ENCODE peak calls at places on chromosomes 11 and 22, in six cellular contexts. Q is upper lobe of right lung, S is fibroblast of pulmonary artery, X is tibial nerve, G is activated B cell treated with CpG ODN at 0.5 μM for 24 hours, T is foreskin fibroblast. R is an unnamed sample.

GRCh38 chr22:47458348-47458747 is 695.9 kb downstream of the TBC1D22A start:
- DNase-seq in G (no peak), T (no peak), X (no peak), S (no peak), Q (no peak), R (no peak)

GRCh38 chr22:19429950-19430889 is 1.3 kb downstream of the HIRA start:
- DNase-seq in X (no peak), G (no peak), T (peak; percentile 78), S (peak; percentile 71), Q (peak; percentile 68), R (no peak)

GRCh38 chr22:48539261-48539660 is 1288.4 kb downstream of the BRD1 start:
- DNase-seq in G (no peak), S (no peak), Q (no peak), X (no peak), T (no peak), R (no peak)

GRCh38 chr11:62705401-62705800 is 1.8 kb downstream of the BSCL2 start:
- DNase-seq in X (no peak), Q (peak; percentile 63), T (no peak), G (no peak), S (no peak), R (no peak)

GRCh38 chr11:48307760-48308386 is 1.9 kb downstream of the OR4S1 start:
- DNase-seq in X (peak; percentile 23), S (peak; percentile 59), T (peak; percentile 16), Q (no peak), G (no peak), R (no peak)

GRCh38 chr22:31103899-31104694 is 3.3 kb downstream of the SELENOM start:
- DNase-seq in S (no peak), T (no peak), G (no peak), Q (no peak), X (no peak), R (no peak)

GRCh38 chr11:30855383-30856006 is 269.3 kb upstream of the MPPED2 start:
- DNase-seq in G (no peak), S (peak; percentile 31), Q (no peak), T (peak; percentile 0), X (no peak), R (no peak)

GRCh38 chr11:34566736-34567135 is 53.1 kb upstream of the ELF5 start:
- DNase-seq in X (no peak), Q (no peak), S (no peak), G (no peak), T (no peak), R (no peak)

GRCh38 chr11:116712428-116712827 is 60.4 kb downstream of the BUD13 start:
- DNase-seq in T (no peak), S (no peak), Q (no peak), G (no peak), X (no peak), R (no peak)

GRCh38 chr11:105579111-105579510 is 30.8 kb upstream of the GRIA4 start:
- DNase-seq in T (peak; percentile 1), X (no peak), Q (no peak), S (no peak), G (no peak), R (no peak)

GRCh38 chr22:25689631-25690030 is 52.4 kb upstream of the MYO18B start:
- DNase-seq in G (no peak), T (no peak), Q (no peak), X (no peak), S (no peak), R (no peak)

GRCh38 chr11:71133946-71134345 is 118.4 kb downstream of the SHANK2 start:
- DNase-seq in S (no peak), G (no peak), X (no peak), Q (peak; percentile 33), T (no peak), R (no peak)

GRCh38 chr11:11786771-11787170 is 55.0 kb upstream of the USP47 start:
- DNase-seq in G (no peak), X (no peak), Q (no peak), T (peak; percentile 63), S (peak; percentile 49), R (no peak)

GRCh38 chr11:2186669-2187266 is 15.2 kb upstream of the TH start:
- DNase-seq in X (no peak), T (peak; percentile 49), Q (no peak), G (no peak), S (peak; percentile 22), R (no peak)

GRCh38 chr11:64226507-64227051 is 505 bp downstream of the NUDT22 start:
- DNase-seq in Q (peak; percentile 87), X (no peak), S (no peak), T (peak; percentile 40), G (peak; percentile 57), R (no peak)

GRCh38 chr11:57432714-57433163 is 5.8 kb upstream of the SLC43A3 start:
- DNase-seq in T (peak; percentile 92), Q (no peak), X (no peak), G (no peak), S (peak; percentile 86), R (no peak)

GRCh38 chr22:47161631-47162030 is 399.2 kb downstream of the TBC1D22A start:
- DNase-seq in T (peak; percentile 61), X (no peak), G (no peak), S (no peak), Q (peak; percentile 57), R (no peak)

GRCh38 chr11:15923169-15923568 is 433.2 kb downstream of the SOX6 start:
- DNase-seq in S (no peak), Q (no peak), G (no peak), T (no peak), X (no peak), R (no peak)

GRCh38 chr11:36213050-36213840 is 76.0 kb downstream of the COMMD9 start:
- DNase-seq in S (no peak), G (no peak), Q (no peak), X (no peak), T (no peak), R (no peak)

GRCh38 chr11:88016392-88017020 is 158.7 kb downstream of the RAB38 start:
- DNase-seq in S (peak; percentile 93), Q (no peak), G (no peak), T (peak; percentile 90), X (peak; percentile 58), R (peak; percentile 17)

GRCh38 chr11:109036011-109036410 is 371.1 kb downstream of the DDX10 start:
- DNase-seq in X (no peak), Q (no peak), T (no peak), S (no peak), G (no peak), R (no peak)

GRCh38 chr22:42780070-42780540 is 59.4 kb upstream of the A4GALT start:
- DNase-seq in G (no peak), Q (no peak), X (no peak), T (peak; percentile 95), S (peak; percentile 98), R (peak; percentile 46)

GRCh38 chr11:46991391-46991790 is 54.8 kb downstream of the CSTPP1 start:
- DNase-seq in S (no peak), T (no peak), Q (no peak), G (no peak), X (no peak), R (no peak)

GRCh38 chr11:96156379-96156722 is 186.6 kb downstream of the MAML2 start:
- DNase-seq in S (no peak), G (no peak), X (no peak), Q (no peak), T (no peak), R (no peak)

GRCh38 chr11:122717264-122717867 is 61.8 kb downstream of the UBASH3B start:
- DNase-seq in Q (no peak), S (no peak), T (no peak), X (no peak), G (peak; percentile 38), R (no peak)

GRCh38 chr11:44693654-44694119 is 33.1 kb upstream of the TSPAN18 start:
- DNase-seq in G (no peak), X (no peak), S (no peak), T (no peak), Q (no peak), R (no peak)

GRCh38 chr11:74322667-74323066 is 11.2 kb upstream of the P4HA3 start:
- DNase-seq in T (peak; percentile 14), G (no peak), X (peak; percentile 44), S (peak; percentile 38), Q (no peak), R (peak; percentile 64)

GRCh38 chr11:83151274-83151977 is 5.5 kb upstream of the PCF11 start:
- DNase-seq in X (no peak), T (peak; percentile 28), G (no peak), Q (no peak), S (no peak), R (no peak)

GRCh38 chr11:66076561-66076960 is 6.5 kb downstream of the PACS1 start:
- DNase-seq in X (no peak), G (no peak), S (peak; percentile 20), T (no peak), Q (no peak), R (no peak)

GRCh38 chr11:68994161-68994890 is 13.5 kb upstream of the MRGPRD start:
- DNase-seq in X (no peak), T (no peak), G (peak; percentile 7), Q (peak; percentile 58), S (no peak), R (no peak)

GRCh38 chr11:67666676-67667489 is 7.5 kb downstream of the ALDH3B2 start:
- DNase-seq in S (no peak), G (no peak), X (no peak), T (no peak), Q (peak; percentile 51), R (no peak)

GRCh38 chr11:67664696-67665536 is 9.5 kb downstream of the ALDH3B2 start:
- DNase-seq in X (no peak), G (no peak), Q (peak; percentile 49), S (no peak), T (no peak), R (no peak)

GRCh38 chr11:67666303-67666645 is 8.1 kb downstream of the ALDH3B2 start:
- DNase-seq in G (no peak), S (no peak), T (no peak), X (no peak), Q (no peak), R (no peak)

GRCh38 chr11:67664213-67664585 is 10.2 kb downstream of the ALDH3B2 start:
- DNase-seq in S (no peak), G (no peak), X (no peak), T (no peak), Q (peak; percentile 52), R (no peak)

GRCh38 chr11:67665537-67666302 is 8.7 kb downstream of the ALDH3B2 start:
- DNase-seq in X (no peak), S (no peak), Q (peak; percentile 74), T (no peak), G (no peak), R (no peak)
- TF ChIP-seq CTCF in X (no peak), S (no peak), Q (peak; percentile 24), T (no peak), G (no peak), R (no peak)

GRCh38 chr22:50640857-50641647 is 13.1 kb upstream of the ARSA start:
- DNase-seq in G (no peak), T (no peak), S (no peak), Q (peak; percentile 40), X (no peak), R (no peak)

GRCh38 chr22:50641696-50642607 is 14.0 kb upstream of the ARSA start:
- DNase-seq in T (peak; percentile 60), Q (peak; percentile 71), G (no peak), X (no peak), S (peak; percentile 48), R (no peak)
- TF ChIP-seq CTCF in T (peak; percentile 35), Q (peak; percentile 40), G (no peak), X (peak; percentile 42), S (peak; percentile 54), R (no peak)

GRCh38 chr11:9664276-9665171 is 647 bp downstream of the SWAP70 start:
- DNase-seq in T (peak; percentile 65), G (peak; percentile 46), X (peak; percentile 26), S (peak; percentile 69), Q (peak; percentile 69), R (peak; percentile 13)
- TF ChIP-seq CTCF in T (no peak), G (no peak), X (no peak), S (no peak), Q (no peak), R (no peak)

GRCh38 chr11:10162222-10162621 is 131.8 kb downstream of the SBF2 start:
- DNase-seq in S (no peak), X (no peak), G (no peak), Q (no peak), T (no peak), R (no peak)
- TF ChIP-seq CTCF in S (no peak), X (no peak), G (no peak), Q (no peak), T (no peak), R (no peak)